ENCODE peak calls at places on chromosomes 2 and 18, in seven cellular contexts. C is hepatocyte, F is A172, N is BJ, H is GM18507, S is MV-4-11, A is osteocyte. V is an unnamed sample.

GRCh38 chr2:11397046-11397445 is 52.6 kb upstream of the ROCK2 start:
- DNase-seq in C (no peak), F (no peak), N (no peak), H (no peak), S (no peak), A (no peak), V (no peak)

GRCh38 chr2:70248810-70249438 is 496 bp upstream of the TIA1 start:
- DNase-seq in C (peak; percentile 94), F (no peak), N (no peak), H (no peak), S (no peak), A (peak; percentile 95), V (peak; percentile 85)

GRCh38 chr2:8488001-8488738 is 193.7 kb upstream of the ID2 start:
- DNase-seq in C (no peak), F (peak; percentile 58), N (no peak), H (no peak), S (peak; percentile 57), A (no peak), V (no peak)

GRCh38 chr18:36314754-36315153 is 17.2 kb downstream of the FHOD3 start:
- DNase-seq in C (no peak), F (peak; percentile 61), N (no peak), H (no peak), S (no peak), A (no peak), V (no peak)

GRCh38 chr18:79610461-79611039 is 69.1 kb upstream of the CTDP1 start:
- DNase-seq in C (no peak), F (no peak), N (no peak), H (no peak), S (no peak), A (no peak), V (no peak)

GRCh38 chr2:24832526-24832925 is 39.3 kb downstream of the CENPO start:
- DNase-seq in C (no peak), F (no peak), N (no peak), H (no peak), S (no peak), A (no peak), V (no peak)

GRCh38 chr18:52150050-52150449 is 189.9 kb upstream of the DCC start:
- DNase-seq in C (no peak), F (no peak), N (no peak), H (no peak), S (no peak), A (no peak), V (no peak)

GRCh38 chr2:148534416-148535205 is 109.9 kb upstream of the EPC2 start:
- DNase-seq in C (peak; percentile 17), F (no peak), N (no peak), H (no peak), S (no peak), A (no peak), V (peak; percentile 11)

GRCh38 chr2:210162466-210163124 is 8.6 kb downstream of the KANSL1L start:
- DNase-seq in C (no peak), F (no peak), N (no peak), H (no peak), S (peak; percentile 46), A (no peak), V (peak; percentile 32)

GRCh38 chr2:241673797-241674725 is 12.6 kb downstream of the DTYMK start:
- DNase-seq in C (no peak), F (peak; percentile 49), N (no peak), H (no peak), S (no peak), A (no peak), V (no peak)

GRCh38 chr2:238398577-238398976 is 28.1 kb upstream of the ASB1 start:
- DNase-seq in C (no peak), F (no peak), N (no peak), H (no peak), S (no peak), A (no peak), V (no peak)

GRCh38 chr2:162146906-162147305 is 5.1 kb downstream of the GCG start:
- DNase-seq in C (no peak), F (peak; percentile 29), N (no peak), H (no peak), S (no peak), A (no peak), V (no peak)

GRCh38 chr2:180979086-180979934 is 1.1 kb upstream of the UBE2E3 start:
- DNase-seq in C (peak; percentile 13), F (peak; percentile 74), N (no peak), H (no peak), S (no peak), A (no peak), V (no peak)

GRCh38 chr2:45154144-45154543 is 144.9 kb upstream of the SIX2 start:
- DNase-seq in C (no peak), F (no peak), N (no peak), H (no peak), S (no peak), A (no peak), V (no peak)

GRCh38 chr18:46053368-46054095 is 18.5 kb downstream of the PSTPIP2 start:
- DNase-seq in C (no peak), F (no peak), N (peak; percentile 53), H (no peak), S (no peak), A (no peak), V (no peak)

GRCh38 chr2:120469486-120469885 is 123.5 kb downstream of the INHBB start:
- DNase-seq in C (no peak), F (no peak), N (no peak), H (no peak), S (no peak), A (no peak), V (no peak)

GRCh38 chr18:46334200-46334553 is 230.0 kb downstream of the HAUS1 start:
- DNase-seq in C (peak; percentile 20), F (no peak), N (no peak), H (no peak), S (no peak), A (no peak), V (no peak)

GRCh38 chr2:109084341-109084740 is 44.7 kb upstream of the SH3RF3 start:
- DNase-seq in C (no peak), F (no peak), N (no peak), H (no peak), S (no peak), A (peak; percentile 63), V (no peak)

GRCh38 chr2:163210430-163210918 is 371.9 kb upstream of the KCNH7 start:
- DNase-seq in C (no peak), F (peak; percentile 67), N (peak; percentile 34), H (no peak), S (no peak), A (no peak), V (no peak)

GRCh38 chr18:58117685-58118403 is 73.8 kb downstream of the NEDD4L start:
- DNase-seq in C (peak; percentile 86), F (peak; percentile 52), N (no peak), H (no peak), S (no peak), A (no peak), V (no peak)

GRCh38 chr2:21233178-21233577 is 109.4 kb downstream of the TDRD15 start:
- DNase-seq in C (no peak), F (no peak), N (no peak), H (no peak), S (peak; percentile 6), A (no peak), V (no peak)

GRCh38 chr2:205680067-205680466 is 2.2 kb upstream of the NRP2 start:
- DNase-seq in C (peak; percentile 87), F (peak; percentile 86), N (no peak), H (no peak), S (peak; percentile 60), A (no peak), V (peak; percentile 60)

V was measured in Kasumi-1.